ENCODE peak calls at places on chromosome 7, in seven cellular contexts. One of them, this sample, is unnamed.

GRCh38 chr7:42254217-42254616 is 17.2 kb upstream of the GLI3 start:
- DNase-seq in astrocyte: no peak
- DNase-seq in fibroblast of lung: peak
- DNase-seq in brain microvascular endothelial cell: no peak
- DNase-seq in hepatocyte: no peak
- DNase-seq in heart right ventricle: no peak
- DNase-seq in esophagus squamous epithelium: no peak
- DNase-seq in this sample: peak

GRCh38 chr7:1956141-1956540 is 276.6 kb downstream of the MAD1L1 start:
- DNase-seq in fibroblast of lung: no peak
- DNase-seq in brain microvascular endothelial cell: no peak
- DNase-seq in esophagus squamous epithelium: no peak
- DNase-seq in heart right ventricle: no peak
- DNase-seq in astrocyte: no peak
- DNase-seq in hepatocyte: no peak
- DNase-seq in this sample: no peak

GRCh38 chr7:28755255-28755654 is 202.9 kb downstream of the TRIL start:
- DNase-seq in fibroblast of lung: peak
- DNase-seq in heart right ventricle: no peak
- DNase-seq in esophagus squamous epithelium: no peak
- DNase-seq in brain microvascular endothelial cell: peak
- DNase-seq in hepatocyte: no peak
- DNase-seq in astrocyte: peak
- DNase-seq in this sample: no peak

GRCh38 chr7:133056370-133057238 is 25.3 kb downstream of the CHCHD3 start:
- DNase-seq in hepatocyte: no peak
- DNase-seq in fibroblast of lung: no peak
- DNase-seq in astrocyte: no peak
- DNase-seq in esophagus squamous epithelium: no peak
- DNase-seq in heart right ventricle: no peak
- DNase-seq in brain microvascular endothelial cell: no peak
- DNase-seq in this sample: no peak

GRCh38 chr7:75048435-75049379 is 24.9 kb downstream of the RCC1L start:
- DNase-seq in astrocyte: peak
- DNase-seq in hepatocyte: no peak
- DNase-seq in fibroblast of lung: peak
- DNase-seq in brain microvascular endothelial cell: no peak
- DNase-seq in heart right ventricle: no peak
- DNase-seq in esophagus squamous epithelium: no peak
- DNase-seq in this sample: no peak

GRCh38 chr7:154649015-154649414 is 353.9 kb downstream of the PAXIP1 start:
- DNase-seq in hepatocyte: no peak
- DNase-seq in heart right ventricle: no peak
- DNase-seq in brain microvascular endothelial cell: no peak
- DNase-seq in fibroblast of lung: no peak
- DNase-seq in astrocyte: no peak
- DNase-seq in esophagus squamous epithelium: no peak
- DNase-seq in this sample: no peak

GRCh38 chr7:343227-343822 is 53.4 kb downstream of the FOXL3 start:
- DNase-seq in heart right ventricle: no peak
- DNase-seq in hepatocyte: peak
- DNase-seq in brain microvascular endothelial cell: no peak
- DNase-seq in esophagus squamous epithelium: no peak
- DNase-seq in fibroblast of lung: no peak
- DNase-seq in astrocyte: no peak
- DNase-seq in this sample: no peak

GRCh38 chr7:148155826-148156225 is 434.7 kb upstream of the C7orf33 start:
- DNase-seq in astrocyte: no peak
- DNase-seq in brain microvascular endothelial cell: no peak
- DNase-seq in heart right ventricle: no peak
- DNase-seq in hepatocyte: no peak
- DNase-seq in esophagus squamous epithelium: no peak
- DNase-seq in fibroblast of lung: no peak
- DNase-seq in this sample: no peak

GRCh38 chr7:20503278-20503677 is 112.2 kb upstream of the ABCB5 start:
- DNase-seq in heart right ventricle: no peak
- DNase-seq in brain microvascular endothelial cell: no peak
- DNase-seq in fibroblast of lung: no peak
- DNase-seq in esophagus squamous epithelium: no peak
- DNase-seq in hepatocyte: no peak
- DNase-seq in astrocyte: no peak
- DNase-seq in this sample: no peak

GRCh38 chr7:18429547-18429946 is 66.0 kb upstream of the HDAC9 start:
- DNase-seq in heart right ventricle: no peak
- DNase-seq in brain microvascular endothelial cell: no peak
- DNase-seq in astrocyte: peak
- DNase-seq in fibroblast of lung: peak
- DNase-seq in esophagus squamous epithelium: no peak
- DNase-seq in hepatocyte: no peak
- DNase-seq in this sample: peak

GRCh38 chr7:1562611-1563051 is 6.6 kb upstream of the TMEM184A start:
- DNase-seq in brain microvascular endothelial cell: no peak
- DNase-seq in astrocyte: no peak
- DNase-seq in heart right ventricle: no peak
- DNase-seq in hepatocyte: no peak
- DNase-seq in esophagus squamous epithelium: no peak
- DNase-seq in fibroblast of lung: peak
- DNase-seq in this sample: no peak

GRCh38 chr7:158733220-158733519 is 28.6 kb upstream of the NCAPG2 start:
- DNase-seq in fibroblast of lung: no peak
- DNase-seq in hepatocyte: no peak
- DNase-seq in brain microvascular endothelial cell: no peak
- DNase-seq in astrocyte: no peak
- DNase-seq in esophagus squamous epithelium: no peak
- DNase-seq in heart right ventricle: no peak
- DNase-seq in this sample: no peak

GRCh38 chr7:16874061-16874460 is 7.7 kb downstream of the AGR3 start:
- DNase-seq in fibroblast of lung: no peak
- DNase-seq in brain microvascular endothelial cell: no peak
- DNase-seq in astrocyte: no peak
- DNase-seq in hepatocyte: no peak
- DNase-seq in heart right ventricle: no peak
- DNase-seq in esophagus squamous epithelium: no peak
- DNase-seq in this sample: no peak

GRCh38 chr7:99195867-99196266 is 12.0 kb downstream of the KPNA7 start:
- DNase-seq in brain microvascular endothelial cell: no peak
- DNase-seq in heart right ventricle: no peak
- DNase-seq in hepatocyte: no peak
- DNase-seq in astrocyte: no peak
- DNase-seq in fibroblast of lung: no peak
- DNase-seq in esophagus squamous epithelium: no peak
- DNase-seq in this sample: no peak

GRCh38 chr7:55152490-55152889 is 133.7 kb downstream of the EGFR start:
- DNase-seq in hepatocyte: no peak
- DNase-seq in fibroblast of lung: no peak
- DNase-seq in heart right ventricle: no peak
- DNase-seq in esophagus squamous epithelium: no peak
- DNase-seq in astrocyte: no peak
- DNase-seq in brain microvascular endothelial cell: no peak
- DNase-seq in this sample: no peak

GRCh38 chr7:5406957-5407930 is 16.4 kb downstream of the TNRC18 start:
- DNase-seq in heart right ventricle: no peak
- DNase-seq in fibroblast of lung: no peak
- DNase-seq in astrocyte: no peak
- DNase-seq in esophagus squamous epithelium: no peak
- DNase-seq in brain microvascular endothelial cell: no peak
- DNase-seq in hepatocyte: no peak
- DNase-seq in this sample: peak

GRCh38 chr7:91266067-91266930 is 2.1 kb downstream of the FZD1 start:
- DNase-seq in fibroblast of lung: peak
- DNase-seq in esophagus squamous epithelium: no peak
- DNase-seq in hepatocyte: peak
- DNase-seq in heart right ventricle: peak
- DNase-seq in astrocyte: peak
- DNase-seq in brain microvascular endothelial cell: no peak
- DNase-seq in this sample: no peak

GRCh38 chr7:128408709-128409434 is 910 bp downstream of the IMPDH1 start:
- DNase-seq in fibroblast of lung: peak
- DNase-seq in brain microvascular endothelial cell: no peak
- DNase-seq in heart right ventricle: no peak
- DNase-seq in hepatocyte: no peak
- DNase-seq in astrocyte: no peak
- DNase-seq in esophagus squamous epithelium: no peak
- DNase-seq in this sample: peak
- H3K4me3 ChIP-seq in fibroblast of lung: peak
- H3K4me3 ChIP-seq in brain microvascular endothelial cell: peak
- H3K4me3 ChIP-seq in heart right ventricle: peak
- H3K4me3 ChIP-seq in hepatocyte: peak
- H3K4me3 ChIP-seq in astrocyte: peak
- H3K4me3 ChIP-seq in esophagus squamous epithelium: peak
- H3K4me3 ChIP-seq in this sample: peak

GRCh38 chr7:15305002-15305600 is 256.7 kb downstream of the AGMO start:
- DNase-seq in brain microvascular endothelial cell: peak
- DNase-seq in hepatocyte: peak
- DNase-seq in heart right ventricle: peak
- DNase-seq in astrocyte: peak
- DNase-seq in fibroblast of lung: peak
- DNase-seq in esophagus squamous epithelium: no peak
- DNase-seq in this sample: peak
- TF ChIP-seq CTCF in brain microvascular endothelial cell: peak
- TF ChIP-seq CTCF in hepatocyte: peak
- TF ChIP-seq CTCF in heart right ventricle: peak
- TF ChIP-seq CTCF in astrocyte: peak
- TF ChIP-seq CTCF in fibroblast of lung: peak
- TF ChIP-seq CTCF in esophagus squamous epithelium: peak
- TF ChIP-seq CTCF in this sample: peak

DNA sequence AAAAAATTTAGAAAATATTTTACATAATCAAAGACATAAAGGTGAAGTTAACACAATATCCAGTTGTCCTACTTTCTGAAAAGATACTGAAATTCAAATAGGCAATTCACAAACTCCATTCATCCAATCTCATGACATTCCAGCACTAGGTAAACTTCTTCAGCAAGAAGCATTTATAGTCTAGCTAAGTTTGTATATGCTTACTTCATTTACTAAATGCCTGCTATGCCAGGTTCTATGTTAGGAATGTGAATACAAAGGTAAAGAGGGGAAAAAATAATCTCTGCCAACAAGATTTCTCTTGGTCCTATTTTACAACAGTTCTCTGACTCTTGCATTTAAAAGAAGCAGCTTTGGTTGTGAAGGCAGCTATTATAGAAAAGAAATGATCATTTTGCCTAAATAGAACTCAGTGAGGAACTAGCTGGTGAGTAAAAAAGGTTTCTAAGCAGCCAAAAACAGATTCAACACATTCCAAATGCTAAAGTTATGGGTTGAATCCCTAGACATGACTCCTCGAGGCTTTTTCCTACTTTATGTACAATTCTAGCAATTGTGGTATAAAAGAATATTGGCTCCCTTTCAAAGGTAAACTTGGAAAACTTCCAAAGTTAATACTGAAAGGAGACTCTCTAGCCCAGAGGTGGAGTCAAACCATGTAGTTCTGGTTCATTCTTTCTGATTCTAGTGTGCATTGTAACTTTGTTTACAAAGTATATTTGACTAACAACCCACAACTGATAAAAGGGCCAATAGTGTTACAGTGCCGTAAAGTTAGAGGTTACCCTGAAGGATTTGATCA is 30.9 kb upstream of the KLHL7 start:
- DNase-seq in esophagus squamous epithelium: no peak
- DNase-seq in astrocyte: peak
- DNase-seq in heart right ventricle: no peak
- DNase-seq in hepatocyte: peak
- DNase-seq in fibroblast of lung: no peak
- DNase-seq in brain microvascular endothelial cell: no peak
- DNase-seq in this sample: peak
- H3K4me3 ChIP-seq in esophagus squamous epithelium: no peak
- H3K4me3 ChIP-seq in astrocyte: no peak
- H3K4me3 ChIP-seq in heart right ventricle: no peak
- H3K4me3 ChIP-seq in hepatocyte: no peak
- H3K4me3 ChIP-seq in fibroblast of lung: no peak
- H3K4me3 ChIP-seq in brain microvascular endothelial cell: no peak
- H3K4me3 ChIP-seq in this sample: no peak

GRCh38 chr7:71507665-71508064 is 375.7 kb downstream of the GALNT17 start:
- DNase-seq in heart right ventricle: no peak
- DNase-seq in brain microvascular endothelial cell: no peak
- DNase-seq in fibroblast of lung: no peak
- DNase-seq in astrocyte: no peak
- DNase-seq in esophagus squamous epithelium: no peak
- DNase-seq in hepatocyte: no peak
- DNase-seq in this sample: no peak

GRCh38 chr7:71509381-71509780 is 377.4 kb downstream of the GALNT17 start:
- DNase-seq in fibroblast of lung: no peak
- DNase-seq in hepatocyte: no peak
- DNase-seq in astrocyte: no peak
- DNase-seq in esophagus squamous epithelium: no peak
- DNase-seq in heart right ventricle: no peak
- DNase-seq in brain microvascular endothelial cell: no peak
- DNase-seq in this sample: no peak

GRCh38 chr7:71506822-71507221 is 374.9 kb downstream of the GALNT17 start:
- DNase-seq in astrocyte: no peak
- DNase-seq in heart right ventricle: no peak
- DNase-seq in esophagus squamous epithelium: no peak
- DNase-seq in fibroblast of lung: no peak
- DNase-seq in brain microvascular endothelial cell: no peak
- DNase-seq in hepatocyte: no peak
- DNase-seq in this sample: no peak

GRCh38 chr7:71511361-71511807 is 379.4 kb downstream of the GALNT17 start:
- DNase-seq in astrocyte: no peak
- DNase-seq in fibroblast of lung: no peak
- DNase-seq in esophagus squamous epithelium: no peak
- DNase-seq in hepatocyte: no peak
- DNase-seq in heart right ventricle: no peak
- DNase-seq in brain microvascular endothelial cell: no peak
- DNase-seq in this sample: no peak
- TF ChIP-seq CTCF in astrocyte: peak
- TF ChIP-seq CTCF in fibroblast of lung: no peak
- TF ChIP-seq CTCF in esophagus squamous epithelium: no peak
- TF ChIP-seq CTCF in hepatocyte: peak
- TF ChIP-seq CTCF in heart right ventricle: peak
- TF ChIP-seq CTCF in brain microvascular endothelial cell: no peak
- TF ChIP-seq CTCF in this sample: peak

GRCh38 chr7:152925412-152926147 is 166.0 kb downstream of the ACTR3B start:
- DNase-seq in esophagus squamous epithelium: no peak
- DNase-seq in fibroblast of lung: no peak
- DNase-seq in hepatocyte: peak
- DNase-seq in astrocyte: no peak
- DNase-seq in heart right ventricle: no peak
- DNase-seq in brain microvascular endothelial cell: no peak
- DNase-seq in this sample: no peak

GRCh38 chr7:152923711-152924110 is 164.2 kb downstream of the ACTR3B start:
- DNase-seq in brain microvascular endothelial cell: no peak
- DNase-seq in heart right ventricle: no peak
- DNase-seq in astrocyte: no peak
- DNase-seq in fibroblast of lung: no peak
- DNase-seq in esophagus squamous epithelium: no peak
- DNase-seq in hepatocyte: no peak
- DNase-seq in this sample: no peak

GRCh38 chr7:152924238-152924637 is 164.7 kb downstream of the ACTR3B start:
- DNase-seq in astrocyte: no peak
- DNase-seq in heart right ventricle: no peak
- DNase-seq in brain microvascular endothelial cell: no peak
- DNase-seq in hepatocyte: no peak
- DNase-seq in fibroblast of lung: no peak
- DNase-seq in esophagus squamous epithelium: no peak
- DNase-seq in this sample: no peak

GRCh38 chr7:152922318-152923081 is 162.9 kb downstream of the ACTR3B start:
- DNase-seq in fibroblast of lung: no peak
- DNase-seq in heart right ventricle: no peak
- DNase-seq in astrocyte: no peak
- DNase-seq in brain microvascular endothelial cell: no peak
- DNase-seq in hepatocyte: no peak
- DNase-seq in esophagus squamous epithelium: no peak
- DNase-seq in this sample: no peak

GRCh38 chr7:152924826-152925411 is 165.4 kb downstream of the ACTR3B start:
- DNase-seq in hepatocyte: no peak
- DNase-seq in brain microvascular endothelial cell: no peak
- DNase-seq in fibroblast of lung: no peak
- DNase-seq in esophagus squamous epithelium: no peak
- DNase-seq in astrocyte: no peak
- DNase-seq in heart right ventricle: no peak
- DNase-seq in this sample: no peak
- H3K4me3 ChIP-seq in hepatocyte: peak
- H3K4me3 ChIP-seq in brain microvascular endothelial cell: no peak
- H3K4me3 ChIP-seq in fibroblast of lung: no peak
- H3K4me3 ChIP-seq in esophagus squamous epithelium: peak
- H3K4me3 ChIP-seq in astrocyte: no peak
- H3K4me3 ChIP-seq in heart right ventricle: peak
- H3K4me3 ChIP-seq in this sample: no peak